ENCODE peak calls at places on chromosomes 3 and 15, in eight cellular contexts. K, N, H, C, Q, L, V and U are unnamed samples.

GRCh38 chr3:125120370-125121122 is 64.7 kb upstream of the HEG1 start:
- DNase-seq in K (peak), N (no peak), H (peak), C (no peak), Q (peak), L (no peak), V (no peak), U (no peak)

GRCh38 chr3:165820685-165821123 is 16.5 kb downstream of the BCHE start:
- DNase-seq in K (no peak), N (no peak), H (no peak), C (no peak), Q (no peak), L (no peak), V (no peak), U (no peak)

GRCh38 chr15:48250640-48251076 is 44.6 kb downstream of the SLC12A1 start:
- DNase-seq in K (peak), N (peak), H (peak), C (peak), Q (peak), L (peak), V (peak), U (no peak)

GRCh38 chr15:55916666-55917409 is 76.6 kb downstream of the NEDD4 start:
- DNase-seq in K (peak), N (peak), H (peak), C (no peak), Q (peak), L (peak), V (peak), U (no peak)

GRCh38 chr15:24718289-24719082 is 42.9 kb downstream of the NPAP1 start:
- DNase-seq in K (no peak), N (no peak), H (no peak), C (no peak), Q (no peak), L (no peak), V (no peak), U (no peak)

GRCh38 chr3:188400494-188401243 is 246.7 kb downstream of the LPP start:
- DNase-seq in K (no peak), N (no peak), H (no peak), C (no peak), Q (no peak), L (no peak), V (no peak), U (no peak)

GRCh38 chr3:105367063-105367405 is 325 bp downstream of the ALCAM start:
- DNase-seq in K (no peak), N (no peak), H (peak), C (peak), Q (no peak), L (no peak), V (peak), U (peak)

GRCh38 chr15:66734961-66735908 is 33.2 kb downstream of the SMAD6 start:
- DNase-seq in K (no peak), N (peak), H (no peak), C (no peak), Q (no peak), L (no peak), V (no peak), U (no peak)

GRCh38 chr3:141426404-141427034 is 58.2 kb downstream of the ZBTB38 start:
- DNase-seq in K (peak), N (peak), H (peak), C (peak), Q (peak), L (no peak), V (peak), U (no peak)

GRCh38 chr3:111277226-111277625 is 205.6 kb downstream of the NECTIN3 start:
- DNase-seq in K (peak), N (peak), H (peak), C (no peak), Q (peak), L (peak), V (no peak), U (no peak)

GRCh38 chr3:9231006-9231405 is 18.4 kb downstream of the SRGAP3 start:
- DNase-seq in K (no peak), N (peak), H (peak), C (no peak), Q (no peak), L (no peak), V (no peak), U (no peak)

GRCh38 chr15:95887666-95888480 is 442.6 kb upstream of the NR2F2 start:
- DNase-seq in K (no peak), N (no peak), H (no peak), C (no peak), Q (no peak), L (no peak), V (no peak), U (no peak)

GRCh38 chr3:56835626-56836025 is 33.9 kb upstream of the ARHGEF3 start:
- DNase-seq in K (no peak), N (peak), H (no peak), C (no peak), Q (no peak), L (no peak), V (peak), U (no peak)

GRCh38 chr3:136659253-136659652 is 92.9 kb downstream of the STAG1 start:
- DNase-seq in K (peak), N (peak), H (peak), C (no peak), Q (peak), L (peak), V (no peak), U (no peak)

GRCh38 chr15:85133709-85134108 is 152.1 kb downstream of the PDE8A start:
- DNase-seq in K (no peak), N (no peak), H (no peak), C (no peak), Q (no peak), L (no peak), V (no peak), U (no peak)

GRCh38 chr3:157356541-157356940 is 80.1 kb upstream of the PTX3 start:
- DNase-seq in K (no peak), N (no peak), H (no peak), C (no peak), Q (no peak), L (no peak), V (no peak), U (no peak)

GRCh38 chr15:68700395-68701123 is 120.1 kb downstream of the ANP32A start:
- DNase-seq in K (peak), N (peak), H (peak), C (peak), Q (peak), L (peak), V (no peak), U (no peak)

GRCh38 chr15:73984208-73984979 is 7.7 kb downstream of the STOML1 start:
- DNase-seq in K (no peak), N (peak), H (no peak), C (no peak), Q (no peak), L (no peak), V (no peak), U (no peak)

GRCh38 chr3:136957751-136958288 is at the start of gene IL20RB:
- DNase-seq in K (peak), N (peak), H (peak), C (no peak), Q (peak), L (peak), V (peak), U (no peak)

GRCh38 chr15:68620721-68621528 is 42.1 kb downstream of the CORO2B start:
- DNase-seq in K (peak), N (peak), H (peak), C (peak), Q (peak), L (peak), V (peak), U (no peak)

GRCh38 chr15:88932271-88932874 is 19.2 kb upstream of the MFGE8 start:
- DNase-seq in K (no peak), N (peak), H (no peak), C (no peak), Q (no peak), L (no peak), V (no peak), U (no peak)

GRCh38 chr3:135927170-135927569 is 38.4 kb upstream of the PPP2R3A start:
- DNase-seq in K (no peak), N (peak), H (no peak), C (no peak), Q (peak), L (peak), V (peak), U (no peak)

GRCh38 chr15:73915085-73915484 is 11.2 kb upstream of the LOXL1 start:
- DNase-seq in K (no peak), N (no peak), H (no peak), C (no peak), Q (no peak), L (no peak), V (no peak), U (no peak)

GRCh38 chr3:171307988-171308387 is 152.2 kb downstream of the TNIK start:
- DNase-seq in K (no peak), N (no peak), H (no peak), C (no peak), Q (no peak), L (no peak), V (no peak), U (no peak)

GRCh38 chr3:128229077-128229837 is 76.0 kb downstream of the EEFSEC start:
- DNase-seq in K (no peak), N (no peak), H (no peak), C (no peak), Q (no peak), L (no peak), V (no peak), U (no peak)
- TF ChIP-seq CTCF in K (no peak), N (no peak), H (no peak), C (no peak), Q (no peak), L (no peak), V (no peak), U (no peak)

DNA sequence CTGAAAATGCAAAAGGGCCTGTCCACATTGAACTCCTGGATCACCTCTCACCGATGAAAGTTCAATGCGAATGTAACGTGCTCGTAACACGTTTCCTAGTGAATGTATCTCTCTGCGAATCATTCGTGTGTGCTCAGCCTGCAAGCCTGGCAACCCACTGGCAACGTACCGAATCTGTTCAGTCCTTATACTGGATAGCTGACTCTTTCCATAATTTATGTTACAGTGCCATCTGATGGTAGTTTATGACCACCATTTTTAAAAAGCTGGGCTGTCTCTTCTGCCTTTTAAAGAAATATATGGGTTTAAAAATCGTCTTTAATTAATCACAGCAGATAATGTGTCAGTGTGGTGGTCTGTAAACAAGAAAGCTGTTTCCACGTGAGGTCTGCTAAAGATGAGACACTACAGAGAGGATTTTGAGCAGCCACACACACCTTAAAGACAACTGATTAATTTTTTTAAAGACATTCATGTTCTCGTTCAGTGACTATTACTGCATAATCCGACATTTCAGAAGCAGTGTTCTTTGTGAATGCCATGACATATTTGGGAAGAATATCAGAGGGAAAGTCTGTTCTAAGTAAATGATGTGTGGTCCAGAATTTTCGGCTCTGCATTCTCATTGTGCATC is 69.4 kb upstream of the FOXP1 start:
- DNase-seq in K (peak), N (peak), H (peak), C (peak), Q (peak), L (peak), V (peak), U (no peak)
- TF ChIP-seq CTCF in K (peak), N (peak), H (peak), C (peak), Q (peak), L (peak), V (peak), U (peak)

DNA sequence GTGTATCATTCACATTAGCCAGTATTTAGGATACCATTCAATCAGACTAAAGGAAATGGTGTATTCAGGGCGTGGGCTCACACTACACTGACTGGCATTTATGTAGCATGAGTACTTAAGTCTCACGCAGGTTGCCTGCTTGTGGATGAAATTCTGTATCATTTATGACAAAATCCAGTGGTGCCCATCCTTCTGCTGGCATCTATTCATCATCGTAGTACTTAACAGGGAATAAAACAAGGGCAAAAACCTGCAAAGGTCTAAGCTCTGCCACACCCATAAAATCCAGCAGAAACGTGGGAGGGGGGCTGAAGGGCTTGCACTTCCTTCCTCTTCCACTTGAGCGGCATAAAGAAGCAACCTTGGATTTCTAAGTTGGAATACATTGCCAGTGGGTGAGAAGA is 2.7 kb downstream of the GAP43 start:
- DNase-seq in K (no peak), N (no peak), H (no peak), C (no peak), Q (no peak), L (no peak), V (no peak), U (no peak)
- TF ChIP-seq CTCF in K (no peak), N (no peak), H (peak), C (no peak), Q (no peak), L (no peak), V (no peak), U (no peak)

GRCh38 chr3:172811099-172811498 is 60.6 kb downstream of the ECT2 start:
- DNase-seq in K (no peak), N (no peak), H (no peak), C (no peak), Q (no peak), L (no peak), V (no peak), U (no peak)

GRCh38 chr3:172803489-172803888 is 53.0 kb downstream of the ECT2 start:
- DNase-seq in K (no peak), N (no peak), H (no peak), C (no peak), Q (no peak), L (no peak), V (no peak), U (no peak)

GRCh38 chr3:172804323-172804722 is 53.8 kb downstream of the ECT2 start:
- DNase-seq in K (no peak), N (no peak), H (no peak), C (no peak), Q (no peak), L (no peak), V (no peak), U (no peak)

GRCh38 chr3:172813462-172813861 is 62.9 kb downstream of the ECT2 start:
- DNase-seq in K (no peak), N (no peak), H (no peak), C (no peak), Q (no peak), L (no peak), V (no peak), U (no peak)

GRCh38 chr3:172808969-172809546 is 58.5 kb downstream of the ECT2 start:
- DNase-seq in K (peak), N (peak), H (peak), C (no peak), Q (peak), L (peak), V (peak), U (no peak)
- TF ChIP-seq CTCF in K (peak), N (peak), H (peak), C (no peak), Q (peak), L (no peak), V (no peak), U (peak)

DNA sequence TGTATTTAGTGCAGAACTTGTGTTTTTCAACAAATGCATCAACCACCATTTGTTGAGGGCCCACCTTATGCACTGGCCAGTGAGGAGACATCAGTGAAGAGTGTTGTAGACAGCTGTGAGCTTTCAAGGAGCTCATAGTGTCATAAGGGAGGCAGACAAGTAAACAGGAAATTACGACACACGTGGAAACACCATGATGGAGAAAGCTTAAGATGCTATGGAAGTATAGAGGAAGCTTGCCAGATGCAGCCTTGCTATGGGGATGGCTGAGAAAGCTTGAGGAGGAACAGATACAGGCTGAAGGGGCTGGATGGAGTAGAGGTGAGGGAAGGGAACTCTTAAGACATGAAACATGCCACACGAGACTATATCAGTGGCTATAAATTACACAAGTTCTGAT is 50.8 kb upstream of the PSMD6 start:
- DNase-seq in K (peak), N (peak), H (no peak), C (no peak), Q (peak), L (no peak), V (peak), U (no peak)
- TF ChIP-seq CTCF in K (no peak), N (no peak), H (no peak), C (no peak), Q (no peak), L (no peak), V (no peak), U (no peak)

DNA sequence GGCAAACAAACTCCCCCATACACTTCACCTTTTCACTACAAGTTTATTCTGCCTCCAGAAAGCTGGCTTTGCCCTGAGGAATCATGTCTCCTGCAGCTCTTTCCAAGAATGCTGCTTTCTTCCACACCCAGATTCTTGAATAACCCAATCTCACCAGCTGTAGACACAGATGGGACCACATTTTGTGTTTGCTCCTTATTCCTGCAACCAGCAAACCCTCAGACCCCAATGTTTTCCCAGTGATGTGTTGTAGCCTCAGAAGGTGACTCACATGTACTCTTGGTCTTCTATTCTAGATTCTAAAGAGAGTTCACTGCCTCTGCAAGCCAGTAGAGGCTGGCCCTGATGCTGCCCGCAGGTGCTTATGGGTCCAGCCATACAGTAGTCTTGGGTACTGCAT is 23.6 kb upstream of the TRIM59 start:
- DNase-seq in K (peak), N (peak), H (no peak), C (no peak), Q (peak), L (peak), V (no peak), U (no peak)
- TF ChIP-seq CTCF in K (no peak), N (no peak), H (no peak), C (no peak), Q (peak), L (no peak), V (no peak), U (no peak)

GRCh38 chr15:92277776-92278175 is 115.9 kb upstream of the ST8SIA2 start:
- DNase-seq in K (no peak), N (peak), H (peak), C (no peak), Q (peak), L (peak), V (peak), U (no peak)
- TF ChIP-seq CTCF in K (no peak), N (no peak), H (peak), C (no peak), Q (peak), L (peak), V (peak), U (peak)

DNA sequence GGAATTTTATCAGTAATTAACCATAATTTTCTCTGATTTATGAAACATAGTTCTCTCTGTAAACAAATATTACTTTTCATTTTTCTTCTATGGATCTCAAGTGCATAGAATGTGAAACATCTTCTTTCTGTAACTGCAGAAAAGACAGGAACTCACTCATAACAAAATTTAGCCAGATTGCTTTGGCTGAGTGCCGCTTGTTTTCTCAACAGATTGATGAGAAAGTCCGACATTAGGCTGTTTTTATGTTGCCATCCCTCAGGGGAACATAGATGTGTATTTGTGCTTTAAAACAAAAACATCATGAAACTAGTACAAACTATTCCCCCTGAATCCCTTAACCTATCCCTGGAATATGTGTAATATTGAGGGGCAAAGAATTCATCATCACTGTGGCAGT is 154.2 kb downstream of the B3GALNT1 start:
- DNase-seq in K (no peak), N (no peak), H (no peak), C (no peak), Q (no peak), L (no peak), V (no peak), U (no peak)
- TF ChIP-seq CTCF in K (no peak), N (no peak), H (no peak), C (no peak), Q (no peak), L (no peak), V (no peak), U (no peak)